ENCODE peak calls at places on chromosomes 6 and 20, in nine cellular contexts. O is OCI-LY7; P is SJSA1; Y is cardiac muscle cell; A is CD8-positive, alpha-beta T cell; G is A549; J is mucosa of descending colon; D is H9; B is lung. E is an unnamed sample.
A peak's percentile ranks its signal among the peaks of the same experiment; 100 is the strongest.

GRCh38 chr6:92364948-92365386 is 1054.4 kb downstream of the EPHA7 start:
- DNase-seq in O (no peak), P (no peak), Y (no peak), A (no peak), G (no peak), J (no peak), D (no peak), B (no peak), E (no peak)

GRCh38 chr6:149328083-149328482 is 10.6 kb downstream of the TAB2 start:
- DNase-seq in O (no peak), P (no peak), Y (no peak), A (no peak), G (no peak), J (no peak), D (no peak), B (no peak), E (no peak)

GRCh38 chr6:165676435-165677068 is 13.5 kb upstream of the PDE10A start:
- DNase-seq in O (no peak), P (peak; percentile 87), Y (no peak), A (no peak), G (no peak), J (no peak), D (peak; percentile 53), B (no peak), E (no peak)

GRCh38 chr20:9514461-9515210 is at the start of gene LAMP5:
- DNase-seq in O (no peak), P (no peak), Y (peak; percentile 89), A (no peak), G (no peak), J (no peak), D (peak; percentile 86), B (no peak), E (peak; percentile 92)

GRCh38 chr6:143279385-143279784 is 171.1 kb downstream of the ADAT2 start:
- DNase-seq in O (peak; percentile 3), P (no peak), Y (peak; percentile 23), A (no peak), G (peak; percentile 3), J (no peak), D (peak; percentile 49), B (no peak), E (peak; percentile 70)

GRCh38 chr20:8209061-8209460 is 77.0 kb downstream of the PLCB1 start:
- DNase-seq in O (no peak), P (no peak), Y (no peak), A (no peak), G (no peak), J (no peak), D (no peak), B (no peak), E (no peak)

GRCh38 chr6:161225677-161226004 is 48.2 kb downstream of the AGPAT4 start:
- DNase-seq in O (no peak), P (no peak), Y (no peak), A (no peak), G (no peak), J (no peak), D (no peak), B (no peak), E (no peak)

GRCh38 chr6:151610336-151610735 is 116.5 kb downstream of the CCDC170 start:
- DNase-seq in O (no peak), P (no peak), Y (no peak), A (no peak), G (no peak), J (no peak), D (no peak), B (no peak), E (no peak)

GRCh38 chr20:33686008-33686983 is at the start of gene E2F1:
- DNase-seq in O (peak; percentile 97), P (peak; percentile 97), Y (peak; percentile 98), A (peak; percentile 93), G (peak; percentile 96), J (peak; percentile 98), D (peak; percentile 97), B (peak; percentile 95), E (peak; percentile 99)

GRCh38 chr6:112298021-112298745 is 43.8 kb upstream of the LAMA4 start:
- DNase-seq in O (no peak), P (no peak), Y (no peak), A (no peak), G (peak; percentile 15), J (no peak), D (no peak), B (no peak), E (no peak)

GRCh38 chr6:113049190-113049589 is 702.1 kb downstream of the RFPL4B start:
- DNase-seq in O (no peak), P (no peak), Y (no peak), A (no peak), G (no peak), J (no peak), D (no peak), B (no peak), E (no peak)

GRCh38 chr6:169345198-169345597 is 91.6 kb upstream of the THBS2 start:
- DNase-seq in O (no peak), P (no peak), Y (no peak), A (no peak), G (no peak), J (no peak), D (no peak), B (no peak), E (no peak)

GRCh38 chr6:79544939-79545450 is 7.8 kb upstream of the LCA5 start:
- DNase-seq in O (peak; percentile 39), P (peak; percentile 95), Y (peak; percentile 76), A (no peak), G (peak; percentile 90), J (peak; percentile 57), D (peak; percentile 95), B (peak; percentile 77), E (peak; percentile 93)

GRCh38 chr6:89351632-89352328 is 742 bp downstream of the UBE2J1 start:
- DNase-seq in O (no peak), P (no peak), Y (no peak), A (no peak), G (peak; percentile 28), J (no peak), D (peak; percentile 53), B (no peak), E (no peak)

GRCh38 chr6:133555726-133556125 is 314.6 kb downstream of the EYA4 start:
- DNase-seq in O (no peak), P (no peak), Y (no peak), A (no peak), G (no peak), J (no peak), D (no peak), B (no peak), E (no peak)

DNA sequence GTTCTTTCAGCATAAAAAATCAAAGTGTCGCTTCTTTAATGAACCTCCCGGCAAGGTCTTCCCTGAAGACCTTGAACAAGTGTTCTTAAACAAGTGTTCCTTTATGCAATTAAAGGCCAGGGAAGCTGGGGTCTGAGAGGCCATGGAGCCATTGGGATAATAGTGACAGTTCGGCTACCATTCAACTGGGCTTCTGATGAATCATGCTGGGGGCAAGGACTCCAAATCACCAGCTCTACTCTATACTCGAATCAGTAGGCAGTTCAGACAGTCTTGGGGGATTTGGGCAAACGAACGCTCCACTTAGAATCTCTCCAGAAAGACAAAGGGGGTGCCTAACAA is 34.7 kb upstream of the EZR start:
- DNase-seq in O (no peak), P (no peak), Y (no peak), A (no peak), G (peak; percentile 26), J (no peak), D (no peak), B (no peak), E (no peak)
- H3K4me1 ChIP-seq in O (peaks cover 78% of the 10 kb centered on the region), P (peaks cover 77% of the 10 kb centered on the region), Y (peaks cover 19% of the 10 kb centered on the region), A (peaks cover 58% of the 10 kb centered on the region), G (peaks cover 87% of the 10 kb centered on the region), J (peaks cover 44% of the 10 kb centered on the region), D (peaks cover 13% of the 10 kb centered on the region), B (peaks cover 22% of the 10 kb centered on the region), E (peaks cover 16% of the 10 kb centered on the region)

GRCh38 chr6:30493643-30494250 is 4.4 kb downstream of the HLA-E start:
- DNase-seq in O (no peak), P (no peak), Y (no peak), A (peak; percentile 51), G (no peak), J (no peak), D (peak; percentile 78), B (no peak), E (peak; percentile 84)
- H3K4me1 ChIP-seq in O (peaks cover 16% of the 10 kb centered on the region), P (peaks cover 26% of the 10 kb centered on the region), Y (peaks cover 4% of the 10 kb centered on the region), A (peaks cover 61% of the 10 kb centered on the region), G (peaks cover 5% of the 10 kb centered on the region), J (peaks cover 25% of the 10 kb centered on the region), D (no peaks in the 10 kb centered on the region), B (peaks cover 17% of the 10 kb centered on the region), E (no peaks in the 10 kb centered on the region)

DNA sequence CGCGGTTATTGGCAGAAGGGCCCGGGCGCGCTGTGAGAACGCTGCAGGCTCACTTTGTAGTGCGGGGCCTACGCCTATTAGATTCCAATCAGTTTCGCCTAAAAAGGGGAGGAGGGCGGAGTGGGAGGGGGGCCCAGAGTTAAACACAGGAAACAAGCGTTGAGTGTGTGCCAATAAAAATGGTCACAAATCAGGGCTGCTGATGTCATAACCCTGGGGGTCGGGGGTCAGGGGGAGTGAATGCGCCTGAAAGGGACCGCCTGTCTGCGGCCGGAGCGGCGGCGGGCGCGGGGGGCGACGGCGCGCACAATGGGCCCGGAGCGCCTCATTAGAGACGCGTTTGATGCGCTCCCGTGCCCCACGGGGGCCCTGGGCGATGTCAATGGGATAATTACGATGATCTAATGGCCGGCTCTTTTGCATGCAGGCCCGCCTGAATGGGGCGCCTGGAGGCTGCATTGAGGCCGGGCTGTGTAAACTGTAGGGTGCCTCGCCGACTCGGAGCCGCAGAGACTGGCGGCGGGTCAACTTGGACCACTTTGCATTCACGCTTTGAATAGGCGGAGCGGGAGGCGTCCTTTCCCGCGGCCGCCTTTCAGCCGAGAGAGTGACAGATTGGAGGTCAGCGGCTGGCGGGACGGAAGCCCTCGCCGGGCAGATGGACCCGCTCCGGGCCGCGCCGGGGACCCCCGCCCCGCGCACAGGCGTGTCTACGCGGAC is 296.0 kb downstream of the TFAP2C start:
- DNase-seq in O (no peak), P (no peak), Y (peak; percentile 45), A (no peak), G (peak; percentile 11), J (no peak), D (peak; percentile 87), B (no peak), E (peak; percentile 92)
- H3K4me1 ChIP-seq in O (no peaks in the 10 kb centered on the region), P (peaks cover 9% of the 10 kb centered on the region), Y (peaks cover 7% of the 10 kb centered on the region), A (no peaks in the 10 kb centered on the region), G (no peaks in the 10 kb centered on the region), J (no peaks in the 10 kb centered on the region), D (peaks cover 4% of the 10 kb centered on the region), B (peaks cover 3% of the 10 kb centered on the region), E (no peaks in the 10 kb centered on the region)

GRCh38 chr6:44234101-44235090 is 11.0 kb downstream of the SLC29A1 start:
- DNase-seq in O (peak; percentile 62), P (peak; percentile 73), Y (peak; percentile 68), A (no peak), G (no peak), J (peak; percentile 74), D (peak; percentile 88), B (no peak), E (peak; percentile 95)

GRCh38 chr6:44233560-44234100 is 10.2 kb downstream of the SLC29A1 start:
- DNase-seq in O (no peak), P (no peak), Y (no peak), A (no peak), G (no peak), J (no peak), D (no peak), B (no peak), E (no peak)

GRCh38 chr6:44237021-44237812 is 9.7 kb upstream of the HSP90AB1 start:
- DNase-seq in O (peak; percentile 33), P (peak; percentile 97), Y (peak; percentile 65), A (peak; percentile 65), G (peak; percentile 88), J (peak; percentile 91), D (peak; percentile 89), B (peak; percentile 92), E (peak; percentile 92)

GRCh38 chr6:44235891-44236516 is 10.9 kb upstream of the HSP90AB1 start:
- DNase-seq in O (no peak), P (no peak), Y (no peak), A (no peak), G (no peak), J (no peak), D (no peak), B (no peak), E (no peak)

GRCh38 chr6:44235269-44235668 is 11.6 kb upstream of the HSP90AB1 start:
- DNase-seq in O (no peak), P (no peak), Y (no peak), A (no peak), G (no peak), J (no peak), D (no peak), B (no peak), E (no peak)
- H3K4me1 ChIP-seq in O (peaks cover 24% of the 10 kb centered on the region), P (peaks cover 22% of the 10 kb centered on the region), Y (peaks cover 20% of the 10 kb centered on the region), A (peaks cover 12% of the 10 kb centered on the region), G (peaks cover 39% of the 10 kb centered on the region), J (peaks cover 18% of the 10 kb centered on the region), D (no peaks in the 10 kb centered on the region), B (peaks cover 7% of the 10 kb centered on the region), E (peaks cover 8% of the 10 kb centered on the region)

E was measured in endodermal cell.